ENCODE peak calls at places on chromosomes 7 and 10, in seven cellular contexts. One of them, this sample, is unnamed.

GRCh38 chr7:124310934-124311390 is 278.1 kb upstream of the TMEM229A start:
- DNase-seq in PC-9: no peak
- DNase-seq in CD4-positive, alpha-beta T cell: no peak
- DNase-seq in tibial artery: no peak
- DNase-seq in mammary epithelial cell: no peak
- DNase-seq in A549: no peak
- DNase-seq in substantia nigra: no peak
- DNase-seq in this sample: no peak

GRCh38 chr7:141158562-141158961 is 84.7 kb downstream of the TMEM178B start:
- DNase-seq in PC-9: peak
- DNase-seq in CD4-positive, alpha-beta T cell: no peak
- DNase-seq in tibial artery: peak
- DNase-seq in mammary epithelial cell: peak
- DNase-seq in A549: peak
- DNase-seq in substantia nigra: no peak
- DNase-seq in this sample: peak

GRCh38 chr7:7969306-7970112 is 913 bp downstream of the GLCCI1 start:
- DNase-seq in PC-9: peak
- DNase-seq in CD4-positive, alpha-beta T cell: peak
- DNase-seq in tibial artery: peak
- DNase-seq in mammary epithelial cell: peak
- DNase-seq in A549: peak
- DNase-seq in substantia nigra: peak
- DNase-seq in this sample: peak

GRCh38 chr7:70132802-70133201 is 534.5 kb downstream of the AUTS2 start:
- DNase-seq in PC-9: no peak
- DNase-seq in CD4-positive, alpha-beta T cell: no peak
- DNase-seq in tibial artery: no peak
- DNase-seq in mammary epithelial cell: no peak
- DNase-seq in A549: no peak
- DNase-seq in substantia nigra: no peak
- DNase-seq in this sample: no peak

GRCh38 chr7:128914566-128915151 is 4.2 kb upstream of the KCP start:
- DNase-seq in PC-9: no peak
- DNase-seq in CD4-positive, alpha-beta T cell: no peak
- DNase-seq in tibial artery: no peak
- DNase-seq in mammary epithelial cell: no peak
- DNase-seq in A549: no peak
- DNase-seq in substantia nigra: no peak
- DNase-seq in this sample: no peak

GRCh38 chr7:151310578-151310977 is 31.0 kb upstream of the NUB1 start:
- DNase-seq in PC-9: no peak
- DNase-seq in CD4-positive, alpha-beta T cell: no peak
- DNase-seq in tibial artery: no peak
- DNase-seq in mammary epithelial cell: no peak
- DNase-seq in A549: peak
- DNase-seq in substantia nigra: no peak
- DNase-seq in this sample: no peak

GRCh38 chr10:110336111-110336721 is 31.5 kb upstream of the SMNDC1 start:
- DNase-seq in PC-9: no peak
- DNase-seq in CD4-positive, alpha-beta T cell: no peak
- DNase-seq in tibial artery: no peak
- DNase-seq in mammary epithelial cell: peak
- DNase-seq in A549: peak
- DNase-seq in substantia nigra: no peak
- DNase-seq in this sample: peak

GRCh38 chr7:74657692-74658170 is at the start of gene GTF2I:
- DNase-seq in PC-9: no peak
- DNase-seq in CD4-positive, alpha-beta T cell: no peak
- DNase-seq in tibial artery: no peak
- DNase-seq in mammary epithelial cell: no peak
- DNase-seq in A549: no peak
- DNase-seq in substantia nigra: no peak
- DNase-seq in this sample: peak

GRCh38 chr10:6242089-6242488 is 39.4 kb downstream of the PFKFB3 start:
- DNase-seq in PC-9: no peak
- DNase-seq in CD4-positive, alpha-beta T cell: no peak
- DNase-seq in tibial artery: no peak
- DNase-seq in mammary epithelial cell: no peak
- DNase-seq in A549: no peak
- DNase-seq in substantia nigra: no peak
- DNase-seq in this sample: no peak

GRCh38 chr7:41993173-41993867 is 243.7 kb downstream of the GLI3 start:
- DNase-seq in PC-9: no peak
- DNase-seq in CD4-positive, alpha-beta T cell: no peak
- DNase-seq in tibial artery: no peak
- DNase-seq in mammary epithelial cell: no peak
- DNase-seq in A549: no peak
- DNase-seq in substantia nigra: no peak
- DNase-seq in this sample: no peak

DNA sequence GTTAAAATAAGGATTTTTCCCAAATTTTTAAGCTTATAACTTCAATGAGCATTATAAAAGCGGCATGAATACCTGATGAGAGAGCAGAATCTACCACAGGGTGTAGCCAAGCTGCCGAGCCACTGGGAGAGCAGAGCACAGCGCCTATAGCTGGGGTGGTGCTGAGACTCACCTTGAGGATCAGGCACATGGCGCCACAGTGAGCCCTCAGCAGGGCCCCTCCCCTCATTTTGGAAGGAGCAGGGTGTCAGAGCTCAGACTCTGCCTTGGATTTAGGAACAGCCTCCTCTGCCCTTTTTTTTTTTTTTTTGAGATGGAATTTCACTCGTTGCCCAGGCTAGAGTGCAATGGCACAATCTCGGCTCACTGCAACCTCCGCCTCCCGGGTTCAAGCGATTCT is 118.6 kb downstream of the SRPK2 start:
- DNase-seq in PC-9: no peak
- DNase-seq in CD4-positive, alpha-beta T cell: no peak
- DNase-seq in tibial artery: no peak
- DNase-seq in mammary epithelial cell: no peak
- DNase-seq in A549: no peak
- DNase-seq in substantia nigra: no peak
- DNase-seq in this sample: no peak
- H3K27ac ChIP-seq in PC-9: no peak
- H3K27ac ChIP-seq in CD4-positive, alpha-beta T cell: no peak
- H3K27ac ChIP-seq in tibial artery: peak
- H3K27ac ChIP-seq in mammary epithelial cell: no peak
- H3K27ac ChIP-seq in A549: no peak
- H3K27ac ChIP-seq in substantia nigra: no peak
- H3K27ac ChIP-seq in this sample: peak

GRCh38 chr7:31494421-31494820 is 19.5 kb upstream of the ITPRID1 start:
- DNase-seq in PC-9: no peak
- DNase-seq in CD4-positive, alpha-beta T cell: no peak
- DNase-seq in tibial artery: no peak
- DNase-seq in mammary epithelial cell: peak
- DNase-seq in A549: no peak
- DNase-seq in substantia nigra: no peak
- DNase-seq in this sample: no peak
- H3K27ac ChIP-seq in PC-9: no peak
- H3K27ac ChIP-seq in CD4-positive, alpha-beta T cell: no peak
- H3K27ac ChIP-seq in tibial artery: no peak
- H3K27ac ChIP-seq in mammary epithelial cell: peak
- H3K27ac ChIP-seq in A549: no peak
- H3K27ac ChIP-seq in substantia nigra: no peak
- H3K27ac ChIP-seq in this sample: no peak

GRCh38 chr7:116588641-116589594 is 64.1 kb downstream of the CAV1 start:
- DNase-seq in PC-9: peak
- DNase-seq in CD4-positive, alpha-beta T cell: no peak
- DNase-seq in tibial artery: no peak
- DNase-seq in mammary epithelial cell: peak
- DNase-seq in A549: peak
- DNase-seq in substantia nigra: no peak
- DNase-seq in this sample: peak

GRCh38 chr7:116591202-116592040 is 66.6 kb downstream of the CAV1 start:
- DNase-seq in PC-9: no peak
- DNase-seq in CD4-positive, alpha-beta T cell: no peak
- DNase-seq in tibial artery: no peak
- DNase-seq in mammary epithelial cell: peak
- DNase-seq in A549: peak
- DNase-seq in substantia nigra: no peak
- DNase-seq in this sample: peak

GRCh38 chr7:116585967-116586366 is 61.1 kb downstream of the CAV1 start:
- DNase-seq in PC-9: no peak
- DNase-seq in CD4-positive, alpha-beta T cell: no peak
- DNase-seq in tibial artery: no peak
- DNase-seq in mammary epithelial cell: no peak
- DNase-seq in A549: no peak
- DNase-seq in substantia nigra: no peak
- DNase-seq in this sample: no peak

GRCh38 chr7:116585392-116585791 is 60.6 kb downstream of the CAV1 start:
- DNase-seq in PC-9: no peak
- DNase-seq in CD4-positive, alpha-beta T cell: no peak
- DNase-seq in tibial artery: no peak
- DNase-seq in mammary epithelial cell: no peak
- DNase-seq in A549: no peak
- DNase-seq in substantia nigra: no peak
- DNase-seq in this sample: no peak

GRCh38 chr7:116588225-116588624 is 63.4 kb downstream of the CAV1 start:
- DNase-seq in PC-9: peak
- DNase-seq in CD4-positive, alpha-beta T cell: no peak
- DNase-seq in tibial artery: no peak
- DNase-seq in mammary epithelial cell: peak
- DNase-seq in A549: no peak
- DNase-seq in substantia nigra: peak
- DNase-seq in this sample: no peak
- H3K27ac ChIP-seq in PC-9: no peak
- H3K27ac ChIP-seq in CD4-positive, alpha-beta T cell: no peak
- H3K27ac ChIP-seq in tibial artery: peak
- H3K27ac ChIP-seq in mammary epithelial cell: peak
- H3K27ac ChIP-seq in A549: peak
- H3K27ac ChIP-seq in substantia nigra: no peak
- H3K27ac ChIP-seq in this sample: peak

DNA sequence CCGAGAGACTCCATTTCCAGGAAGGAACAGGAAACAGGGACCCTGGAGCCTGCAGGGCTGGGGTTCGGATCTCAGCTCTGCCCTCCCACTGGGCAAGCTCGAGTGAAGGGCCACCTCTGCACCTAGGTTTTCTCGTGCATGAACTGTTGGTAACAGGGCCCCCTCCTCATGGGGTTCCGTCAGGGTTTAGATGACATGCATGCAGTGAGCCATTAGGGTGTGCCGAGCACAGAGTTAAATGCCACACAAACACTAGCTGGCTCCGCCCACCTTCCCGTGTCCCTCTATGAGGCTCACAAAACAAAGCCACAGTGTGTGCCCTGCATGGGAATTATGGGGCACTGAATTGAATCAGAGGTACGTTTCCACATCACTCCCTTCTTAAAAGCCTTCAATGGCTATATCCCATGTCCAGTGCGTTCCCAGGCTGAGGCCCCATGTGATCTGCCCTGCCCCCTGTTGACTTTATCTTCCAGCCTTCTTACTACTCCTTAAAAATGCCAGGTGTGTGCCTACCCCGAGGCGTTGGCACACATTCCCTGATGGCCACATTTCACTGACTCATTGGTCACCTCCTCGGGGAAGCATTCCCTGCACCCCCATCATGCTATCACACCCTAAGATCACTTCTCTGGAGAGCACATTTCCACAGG is 35.8 kb downstream of the GSDME start:
- DNase-seq in PC-9: peak
- DNase-seq in CD4-positive, alpha-beta T cell: no peak
- DNase-seq in tibial artery: no peak
- DNase-seq in mammary epithelial cell: peak
- DNase-seq in A549: peak
- DNase-seq in substantia nigra: no peak
- DNase-seq in this sample: peak
- H3K27ac ChIP-seq in PC-9: peak
- H3K27ac ChIP-seq in CD4-positive, alpha-beta T cell: no peak
- H3K27ac ChIP-seq in tibial artery: no peak
- H3K27ac ChIP-seq in mammary epithelial cell: no peak
- H3K27ac ChIP-seq in A549: peak
- H3K27ac ChIP-seq in substantia nigra: no peak
- H3K27ac ChIP-seq in this sample: peak

DNA sequence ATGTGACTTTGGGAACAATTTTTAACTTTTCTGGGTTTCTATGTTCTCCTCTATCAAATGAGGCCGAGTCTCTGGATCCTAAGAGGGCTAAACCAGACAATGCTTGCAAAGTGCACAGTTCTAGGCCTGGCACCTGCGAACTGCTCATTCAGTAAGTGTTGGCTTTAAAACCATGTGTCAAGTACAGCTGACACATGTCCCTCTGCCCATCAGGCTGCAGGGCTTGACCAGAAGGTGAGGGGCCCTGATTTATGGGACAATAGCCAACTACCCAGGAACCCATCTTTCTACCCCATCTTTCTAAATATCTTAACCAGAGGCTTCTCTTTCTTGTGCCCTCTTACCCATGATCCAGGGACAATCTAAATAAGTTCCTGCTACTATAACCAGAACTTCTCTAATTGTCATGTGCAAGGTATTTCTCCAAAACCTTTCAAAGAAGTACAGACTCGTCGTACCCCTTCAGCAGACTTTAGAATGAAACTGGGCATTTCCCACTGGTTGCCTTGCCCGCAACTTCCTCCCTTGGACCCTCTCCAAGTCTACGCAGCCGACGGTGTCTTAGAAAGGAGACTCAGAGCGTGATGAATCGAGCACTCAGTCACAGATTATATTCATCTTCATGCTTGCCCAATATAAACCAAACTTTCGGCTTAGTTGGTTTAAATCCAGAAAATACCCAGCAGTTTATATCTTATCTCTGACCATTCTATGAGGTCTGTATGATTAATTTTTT is 69.8 kb upstream of the STEAP1B start:
- DNase-seq in PC-9: no peak
- DNase-seq in CD4-positive, alpha-beta T cell: no peak
- DNase-seq in tibial artery: no peak
- DNase-seq in mammary epithelial cell: no peak
- DNase-seq in A549: no peak
- DNase-seq in substantia nigra: no peak
- DNase-seq in this sample: no peak
- H3K27ac ChIP-seq in PC-9: no peak
- H3K27ac ChIP-seq in CD4-positive, alpha-beta T cell: no peak
- H3K27ac ChIP-seq in tibial artery: no peak
- H3K27ac ChIP-seq in mammary epithelial cell: no peak
- H3K27ac ChIP-seq in A549: peak
- H3K27ac ChIP-seq in substantia nigra: no peak
- H3K27ac ChIP-seq in this sample: no peak

DNA sequence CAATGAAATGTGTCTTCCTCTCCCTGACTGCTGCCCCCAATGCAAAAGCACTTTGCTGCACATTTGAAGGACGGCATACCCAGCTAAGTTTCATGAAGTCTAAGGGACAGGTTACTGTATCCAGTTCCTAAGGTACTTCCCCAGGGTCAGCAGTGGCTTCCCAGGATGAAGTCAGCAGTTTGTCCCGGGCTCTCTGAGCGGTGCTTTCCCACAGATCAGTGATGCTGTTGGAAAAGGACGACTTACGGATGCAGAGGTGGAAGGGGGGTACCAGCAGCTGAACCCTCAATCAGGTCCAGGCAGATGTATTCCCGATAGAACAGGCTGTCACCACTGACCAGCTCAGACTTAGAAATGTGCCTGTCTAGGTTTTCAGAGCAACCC is 303.5 kb downstream of the PRPF18 start:
- DNase-seq in PC-9: no peak
- DNase-seq in CD4-positive, alpha-beta T cell: no peak
- DNase-seq in tibial artery: no peak
- DNase-seq in mammary epithelial cell: no peak
- DNase-seq in A549: no peak
- DNase-seq in substantia nigra: no peak
- DNase-seq in this sample: no peak
- H3K27ac ChIP-seq in PC-9: no peak
- H3K27ac ChIP-seq in CD4-positive, alpha-beta T cell: no peak
- H3K27ac ChIP-seq in tibial artery: peak
- H3K27ac ChIP-seq in mammary epithelial cell: no peak
- H3K27ac ChIP-seq in A549: no peak
- H3K27ac ChIP-seq in substantia nigra: peak
- H3K27ac ChIP-seq in this sample: no peak

GRCh38 chr7:134089446-134089845 is 37.7 kb upstream of the LRGUK start:
- DNase-seq in PC-9: no peak
- DNase-seq in CD4-positive, alpha-beta T cell: no peak
- DNase-seq in tibial artery: no peak
- DNase-seq in mammary epithelial cell: no peak
- DNase-seq in A549: peak
- DNase-seq in substantia nigra: no peak
- DNase-seq in this sample: no peak
- H3K27ac ChIP-seq in PC-9: no peak
- H3K27ac ChIP-seq in CD4-positive, alpha-beta T cell: no peak
- H3K27ac ChIP-seq in tibial artery: no peak
- H3K27ac ChIP-seq in mammary epithelial cell: no peak
- H3K27ac ChIP-seq in A549: no peak
- H3K27ac ChIP-seq in substantia nigra: no peak
- H3K27ac ChIP-seq in this sample: no peak

This sample was measured in RWPE1.